ENCODE peak calls at places on chromosomes 6 and 20, in six cellular contexts. L is brain microvascular endothelial cell; A is tibial artery; X is stimulated activated CD8-positive, alpha-beta memory T cell treated with anti-CD3 and anti-CD28 coated beads, Interleukin-2, amount 100 ng/mL, for 1 hour; Z is A549; K is naive thymus-derived CD4-positive, alpha-beta T cell. P is an unnamed sample.
A peak's percentile ranks its signal among the peaks of the same experiment; 100 is the strongest.

GRCh38 chr6:89941031-89941775 is 46.9 kb downstream of the GJA10 start:
- DNase-seq in K (no peak), L (no peak), Z (no peak), X (no peak), A (peak; percentile 61), P (no peak)

GRCh38 chr6:95866732-95867131 is 149.0 kb upstream of the FUT9 start:
- DNase-seq in A (no peak), K (no peak), L (no peak), Z (peak; percentile 3), X (no peak), P (no peak)

GRCh38 chr6:73665686-73666319 is 12.0 kb upstream of the SLC17A5 start:
- DNase-seq in Z (no peak), L (no peak), K (no peak), A (no peak), X (no peak), P (no peak)

GRCh38 chr20:52312131-52312729 is 120.7 kb upstream of the ZFP64 start:
- DNase-seq in X (peak; percentile 9), K (peak; percentile 49), Z (peak; percentile 69), A (no peak), L (peak; percentile 37), P (peak; percentile 68)

GRCh38 chr6:11978169-11978987 is 33.7 kb upstream of the HIVEP1 start:
- DNase-seq in A (no peak), Z (no peak), X (no peak), L (no peak), K (no peak), P (no peak)

GRCh38 chr6:157087974-157088373 is 235.3 kb downstream of the TMEM242 start:
- DNase-seq in X (no peak), K (no peak), Z (no peak), L (no peak), A (no peak), P (no peak)

GRCh38 chr6:1801401-1801800 is 191.7 kb downstream of the FOXC1 start:
- DNase-seq in Z (no peak), X (no peak), L (no peak), K (no peak), A (no peak), P (no peak)

GRCh38 chr6:152571089-152571488 is 66.1 kb downstream of the SYNE1 start:
- DNase-seq in X (no peak), Z (no peak), K (no peak), A (no peak), L (no peak), P (no peak)

GRCh38 chr20:33251496-33251895 is 15.7 kb downstream of the BPIFA1 start:
- DNase-seq in A (no peak), K (no peak), X (no peak), L (no peak), Z (no peak), P (no peak)

GRCh38 chr20:2109425-2110210 is 8.0 kb downstream of the STK35 start:
- DNase-seq in X (no peak), L (no peak), K (no peak), A (peak; percentile 45), Z (no peak), P (no peak)

GRCh38 chr20:11814276-11814675 is 103.4 kb upstream of the BTBD3 start:
- DNase-seq in A (no peak), K (no peak), X (no peak), Z (no peak), L (peak; percentile 78), P (no peak)

GRCh38 chr20:31717478-31717946 is 5.2 kb downstream of the BCL2L1 start:
- DNase-seq in K (peak; percentile 43), L (no peak), Z (no peak), X (no peak), A (no peak), P (no peak)

GRCh38 chr6:116392158-116393032 is 21.6 kb downstream of the DSE start:
- DNase-seq in K (no peak), X (no peak), A (no peak), Z (no peak), L (peak; percentile 45), P (no peak)

GRCh38 chr20:41390889-41391288 is 24.3 kb upstream of the EMILIN3 start:
- DNase-seq in L (no peak), X (no peak), A (no peak), Z (no peak), K (no peak), P (no peak)

GRCh38 chr20:10714236-10714975 is 40.6 kb upstream of the JAG1 start:
- DNase-seq in A (no peak), K (no peak), X (no peak), Z (no peak), L (no peak), P (no peak)

GRCh38 chr6:25606151-25606550 is 45.9 kb upstream of the SCGN start:
- DNase-seq in X (no peak), Z (no peak), L (no peak), A (no peak), K (no peak), P (no peak)

GRCh38 chr6:142916881-142917280 is 28.1 kb downstream of the HIVEP2 start:
- DNase-seq in X (no peak), A (no peak), L (no peak), Z (no peak), K (no peak), P (no peak)

GRCh38 chr20:63519765-63520593 is 586 bp upstream of the PPDPF start:
- DNase-seq in Z (peak; percentile 57), A (peak; percentile 49), X (peak; percentile 46), K (peak; percentile 56), L (no peak), P (peak; percentile 67)

GRCh38 chr20:9838378-9839295 is at the start of gene PAK5:
- DNase-seq in Z (peak; percentile 68), A (no peak), X (no peak), L (peak; percentile 18), K (no peak), P (no peak)

GRCh38 chr6:169146536-169146935 is 107.1 kb downstream of the THBS2 start:
- DNase-seq in X (no peak), L (no peak), K (no peak), Z (no peak), A (no peak), P (no peak)

GRCh38 chr6:105384004-105384403 is 18.9 kb downstream of the PREP start:
- DNase-seq in X (no peak), L (no peak), Z (peak; percentile 13), K (no peak), A (no peak), P (no peak)

GRCh38 chr6:71537717-71538116 is 249.1 kb downstream of the OGFRL1 start:
- DNase-seq in K (no peak), Z (no peak), L (no peak), A (no peak), X (no peak), P (no peak)

GRCh38 chr6:52512199-52512598 is 64.7 kb downstream of the TRAM2 start:
- DNase-seq in L (peak; percentile 86), X (no peak), A (peak; percentile 75), Z (peak; percentile 18), K (no peak), P (no peak)

GRCh38 chr6:149065658-149066556 is 251.6 kb upstream of the TAB2 start:
- DNase-seq in X (no peak), Z (no peak), L (no peak), K (peak; percentile 88), A (no peak), P (peak; percentile 87)

GRCh38 chr6:163180874-163181541 is 233.5 kb upstream of the QKI start:
- DNase-seq in X (no peak), Z (peak; percentile 79), K (no peak), A (peak; percentile 75), L (peak; percentile 63), P (peak; percentile 1)

GRCh38 chr6:137975058-137975940 is 108.2 kb downstream of the TNFAIP3 start:
- DNase-seq in A (no peak), K (peak; percentile 22), X (no peak), L (no peak), Z (no peak), P (peak; percentile 62)

GRCh38 chr20:50328161-50328979 is 137.7 kb downstream of the CEBPB start:
- DNase-seq in Z (no peak), K (no peak), L (no peak), X (no peak), A (no peak), P (no peak)

GRCh38 chr20:62616728-62617621 is 25.3 kb upstream of the SLCO4A1 start:
- DNase-seq in X (peak; percentile 51), A (peak; percentile 66), L (peak; percentile 60), K (peak; percentile 45), Z (peak; percentile 71), P (peak; percentile 59)

P was measured in naive thymus-derived CD8-positive, alpha-beta T cell.